ENCODE peak calls at places on chromosome 13, in six cellular contexts. Z is HFF-Myc, E is Karpas-422, G is breast epithelium, X is heart right ventricle, D is ovary. N is an unnamed sample.

GRCh38 chr13:107866666-107867623 is 348.4 kb downstream of the LIG4 start:
- DNase-seq in Z (no peak), E (no peak), G (no peak), X (no peak), D (no peak), N (no peak)

GRCh38 chr13:21549633-21550032 is 54.3 kb downstream of the MICU2 start:
- DNase-seq in Z (no peak), E (no peak), G (no peak), X (no peak), D (no peak), N (no peak)

GRCh38 chr13:105878119-105878518 is 657.3 kb downstream of the EFNB2 start:
- DNase-seq in Z (no peak), E (no peak), G (no peak), X (no peak), D (no peak), N (no peak)

GRCh38 chr13:29849731-29850212 is 645 bp downstream of the UBL3 start:
- DNase-seq in Z (no peak), E (no peak), G (peak; percentile 65), X (peak; percentile 62), D (peak; percentile 66), N (no peak)

GRCh38 chr13:35768126-35768525 is 291.6 kb upstream of the MAB21L1 start:
- DNase-seq in Z (no peak), E (no peak), G (no peak), X (no peak), D (no peak), N (no peak)

GRCh38 chr13:43587376-43587775 is 199.4 kb downstream of the ENOX1 start:
- DNase-seq in Z (no peak), E (no peak), G (no peak), X (no peak), D (no peak), N (no peak)

GRCh38 chr13:33761744-33762143 is 56.2 kb upstream of the RFC3 start:
- DNase-seq in Z (no peak), E (peak; percentile 70), G (no peak), X (no peak), D (no peak), N (peak; percentile 61)

GRCh38 chr13:43005460-43006236 is 13.6 kb upstream of the EPSTI1 start:
- DNase-seq in Z (no peak), E (no peak), G (no peak), X (no peak), D (no peak), N (no peak)

GRCh38 chr13:30268673-30269072 is 38.7 kb downstream of the KATNAL1 start:
- DNase-seq in Z (no peak), E (no peak), G (no peak), X (no peak), D (no peak), N (no peak)

GRCh38 chr13:99415851-99416331 is 85.4 kb upstream of the TM9SF2 start:
- DNase-seq in Z (no peak), E (no peak), G (peak; percentile 41), X (no peak), D (no peak), N (no peak)

GRCh38 chr13:37869506-37869755 is 141 bp downstream of the TRPC4 start:
- DNase-seq in Z (no peak), E (no peak), G (no peak), X (no peak), D (peak; percentile 15), N (no peak)

GRCh38 chr13:47480941-47481340 is 520.1 kb downstream of the SUCLA2 start:
- DNase-seq in Z (no peak), E (no peak), G (no peak), X (no peak), D (no peak), N (no peak)

GRCh38 chr13:29165840-29166239 is 345.7 kb downstream of the MTUS2 start:
- DNase-seq in Z (no peak), E (no peak), G (no peak), X (no peak), D (no peak), N (no peak)

GRCh38 chr13:63156816-63157215 is 1741.2 kb upstream of the PCDH20 start:
- DNase-seq in Z (no peak), E (no peak), G (no peak), X (no peak), D (no peak), N (no peak)

GRCh38 chr13:37490176-37490575 is 108.4 kb downstream of the POSTN start:
- DNase-seq in Z (no peak), E (no peak), G (no peak), X (no peak), D (no peak), N (no peak)

GRCh38 chr13:82800391-82800790 is 1081.9 kb downstream of the SLITRK1 start:
- DNase-seq in Z (no peak), E (no peak), G (no peak), X (no peak), D (no peak), N (no peak)

GRCh38 chr13:27977476-27978300 is 8.6 kb upstream of the CDX2 start:
- DNase-seq in Z (no peak), E (no peak), G (no peak), X (no peak), D (no peak), N (no peak)

DNA sequence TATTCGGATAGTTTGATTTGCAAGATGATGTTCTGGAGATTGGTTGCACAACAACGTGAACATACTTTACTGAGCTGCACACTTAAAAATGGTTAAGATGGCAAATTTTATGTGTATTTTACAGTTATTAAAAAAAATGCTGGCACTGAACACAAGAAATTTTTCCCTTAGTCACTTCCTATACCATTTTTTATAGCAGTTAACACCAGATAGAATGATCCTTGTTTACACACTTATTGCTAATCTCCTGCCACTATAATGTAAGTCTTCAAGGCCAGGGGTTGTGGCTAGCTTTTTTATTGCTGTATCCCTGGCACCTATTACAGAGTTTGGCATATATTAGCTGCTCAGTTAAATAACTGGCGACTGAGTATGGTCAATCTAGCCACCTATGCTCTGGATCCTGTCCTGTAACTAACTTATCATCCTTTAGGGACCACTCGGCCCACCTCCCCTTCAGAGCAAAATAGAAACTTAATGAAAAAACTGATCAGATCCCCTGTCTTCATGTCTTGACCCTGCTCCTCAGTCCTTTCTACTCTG is 2.0 kb upstream of the EBPL start:
- DNase-seq in Z (no peak), E (no peak), G (no peak), X (no peak), D (no peak), N (no peak)
- H3K4me3 ChIP-seq in Z (no peak overlapping the region), E (no peak overlapping the region), G (no peak overlapping the region), X (no peak overlapping the region), D (no peak overlapping the region), N (no peak overlapping the region)

DNA sequence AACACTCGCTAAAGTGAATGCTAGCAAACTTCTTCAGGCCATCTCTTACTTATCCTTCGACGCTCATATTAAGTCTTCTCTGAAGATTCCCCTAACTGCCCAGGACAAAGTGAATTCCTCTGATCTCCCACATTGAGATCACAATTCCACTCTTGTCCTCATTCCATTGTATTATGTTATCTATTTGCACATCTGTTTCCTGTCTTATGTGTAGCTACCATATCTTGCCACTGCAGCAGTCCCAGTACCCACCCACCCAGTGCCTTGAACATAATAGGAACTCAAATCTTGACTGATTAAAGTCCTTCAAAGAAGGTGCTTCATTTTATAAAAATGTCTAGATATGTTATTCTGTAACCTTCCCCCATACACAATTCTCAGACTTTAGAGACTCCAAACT is 702.3 kb downstream of the DIAPH3 start:
- DNase-seq in Z (no peak), E (no peak), G (no peak), X (no peak), D (no peak), N (no peak)
- H3K4me3 ChIP-seq in Z (no peak overlapping the region), E (no peak overlapping the region), G (no peak overlapping the region), X (no peak overlapping the region), D (no peak overlapping the region), N (no peak overlapping the region)

DNA sequence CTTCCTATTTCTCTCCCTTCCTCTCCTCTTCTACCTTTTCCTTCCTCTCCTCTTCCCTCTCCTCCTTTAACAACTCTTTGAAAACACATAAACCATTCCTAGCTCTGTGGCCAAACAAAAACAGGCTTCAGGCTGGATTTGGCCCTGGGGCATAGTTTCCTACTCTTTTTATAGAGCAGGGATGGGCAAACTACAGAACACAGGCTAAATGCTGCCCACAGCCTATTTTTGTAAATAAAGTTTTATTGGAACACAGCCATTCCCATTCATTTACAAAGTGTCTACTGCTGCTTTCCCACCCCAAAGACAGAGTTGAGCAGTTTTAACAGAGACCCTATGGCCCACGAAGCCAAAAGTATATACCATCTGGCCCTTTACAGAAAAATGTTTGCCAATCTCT is 35.4 kb downstream of the LHFPL6 start:
- DNase-seq in Z (no peak), E (no peak), G (no peak), X (no peak), D (no peak), N (no peak)
- H3K4me3 ChIP-seq in Z (no peak overlapping the region), E (no peak overlapping the region), G (no peak overlapping the region), X (no peak overlapping the region), D (no peak overlapping the region), N (no peak overlapping the region)

DNA sequence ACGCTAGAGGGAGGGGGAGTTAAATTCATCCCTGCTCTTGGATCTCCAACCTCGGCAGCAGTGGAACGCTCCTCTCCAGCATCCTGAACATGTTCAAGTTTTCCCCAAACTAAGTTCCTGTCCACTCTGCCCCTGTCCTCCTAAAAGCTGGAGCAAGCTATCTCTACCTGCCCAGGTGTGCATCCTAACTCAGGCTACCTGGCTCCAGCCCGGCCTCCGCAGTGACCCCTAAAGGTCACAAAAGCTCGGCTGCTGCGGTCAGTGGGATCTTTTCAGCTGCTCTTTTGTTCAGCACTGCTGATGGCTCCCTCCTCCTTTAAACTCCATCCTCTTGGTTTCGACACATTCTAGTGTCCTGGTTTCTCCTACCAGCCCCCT is 1.4 kb downstream of the DCUN1D2 start:
- DNase-seq in Z (no peak), E (no peak), G (no peak), X (no peak), D (no peak), N (no peak)
- H3K4me3 ChIP-seq in Z (peak overlapping the region; percentile 92), E (peak overlapping the region; percentile 94), G (peak overlapping the region; percentile 91), X (peak overlapping the region; percentile 98), D (peak overlapping the region; percentile 76), N (peak overlapping the region; percentile 82)

GRCh38 chr13:20130012-20130411 is 30.8 kb downstream of the GJA3 start:
- DNase-seq in Z (no peak), E (no peak), G (no peak), X (no peak), D (no peak), N (no peak)

GRCh38 chr13:20127563-20128458 is 33.0 kb downstream of the GJA3 start:
- DNase-seq in Z (no peak), E (no peak), G (peak; percentile 60), X (peak; percentile 69), D (peak; percentile 61), N (no peak)

GRCh38 chr13:20128459-20128927 is 32.4 kb downstream of the GJA3 start:
- DNase-seq in Z (no peak), E (no peak), G (no peak), X (no peak), D (no peak), N (no peak)

GRCh38 chr13:20130652-20131051 is 30.2 kb downstream of the GJA3 start:
- DNase-seq in Z (no peak), E (no peak), G (no peak), X (no peak), D (no peak), N (no peak)

GRCh38 chr13:20129076-20129475 is 31.8 kb downstream of the GJA3 start:
- DNase-seq in Z (no peak), E (no peak), G (no peak), X (no peak), D (no peak), N (no peak)
- H3K4me3 ChIP-seq in Z (no peak overlapping the region), E (no peak overlapping the region), G (no peak overlapping the region), X (peak overlapping the region; percentile 63), D (no peak overlapping the region), N (no peak overlapping the region)